ENCODE peak calls at places on chromosomes 16 and 17, in eight cellular contexts. One of them, this sample, is unnamed. For H3K4me1, the result is how much of the 10 kb centered on the place peaks cover.

GRCh38 chr17:79947351-79948031 is 88.2 kb downstream of the TBC1D16 start:
- DNase-seq in CD8-positive, alpha-beta T cell: no peak
- DNase-seq in SK-N-SH: no peak
- DNase-seq in tibial artery: peak
- DNase-seq in Panc1: no peak
- DNase-seq in prostate gland: no peak
- DNase-seq in right atrium auricular region: no peak
- DNase-seq in left ventricle myocardium inferior: peak
- DNase-seq in this sample: no peak

GRCh38 chr17:68085751-68086445 is 50.4 kb downstream of the KPNA2 start:
- DNase-seq in CD8-positive, alpha-beta T cell: no peak
- DNase-seq in SK-N-SH: no peak
- DNase-seq in tibial artery: no peak
- DNase-seq in Panc1: no peak
- DNase-seq in prostate gland: no peak
- DNase-seq in right atrium auricular region: no peak
- DNase-seq in left ventricle myocardium inferior: no peak
- DNase-seq in this sample: no peak

GRCh38 chr17:3890893-3891219 is 2.0 kb downstream of the CAMKK1 start:
- DNase-seq in CD8-positive, alpha-beta T cell: no peak
- DNase-seq in SK-N-SH: no peak
- DNase-seq in tibial artery: no peak
- DNase-seq in Panc1: no peak
- DNase-seq in prostate gland: no peak
- DNase-seq in right atrium auricular region: no peak
- DNase-seq in left ventricle myocardium inferior: no peak
- DNase-seq in this sample: no peak

GRCh38 chr17:2723997-2724782 is 12.6 kb upstream of the CLUH start:
- DNase-seq in CD8-positive, alpha-beta T cell: no peak
- DNase-seq in SK-N-SH: peak
- DNase-seq in tibial artery: no peak
- DNase-seq in Panc1: no peak
- DNase-seq in prostate gland: no peak
- DNase-seq in right atrium auricular region: no peak
- DNase-seq in left ventricle myocardium inferior: peak
- DNase-seq in this sample: no peak

GRCh38 chr17:81066072-81066471 is 31.1 kb downstream of the BAIAP2 start:
- DNase-seq in CD8-positive, alpha-beta T cell: no peak
- DNase-seq in SK-N-SH: no peak
- DNase-seq in tibial artery: no peak
- DNase-seq in Panc1: no peak
- DNase-seq in prostate gland: peak
- DNase-seq in right atrium auricular region: no peak
- DNase-seq in left ventricle myocardium inferior: no peak
- DNase-seq in this sample: no peak

GRCh38 chr16:66427036-66427446 is at the start of gene BEAN1:
- DNase-seq in CD8-positive, alpha-beta T cell: no peak
- DNase-seq in SK-N-SH: peak
- DNase-seq in tibial artery: no peak
- DNase-seq in Panc1: no peak
- DNase-seq in prostate gland: no peak
- DNase-seq in right atrium auricular region: no peak
- DNase-seq in left ventricle myocardium inferior: peak
- DNase-seq in this sample: peak

GRCh38 chr17:14748036-14748715 is 447.3 kb downstream of the HS3ST3B1 start:
- DNase-seq in CD8-positive, alpha-beta T cell: no peak
- DNase-seq in SK-N-SH: no peak
- DNase-seq in tibial artery: no peak
- DNase-seq in Panc1: no peak
- DNase-seq in prostate gland: no peak
- DNase-seq in right atrium auricular region: no peak
- DNase-seq in left ventricle myocardium inferior: no peak
- DNase-seq in this sample: no peak

GRCh38 chr16:51636913-51637743 is 486.1 kb upstream of the SALL1 start:
- DNase-seq in CD8-positive, alpha-beta T cell: no peak
- DNase-seq in SK-N-SH: peak
- DNase-seq in tibial artery: no peak
- DNase-seq in Panc1: no peak
- DNase-seq in prostate gland: no peak
- DNase-seq in right atrium auricular region: no peak
- DNase-seq in left ventricle myocardium inferior: no peak
- DNase-seq in this sample: no peak

GRCh38 chr16:67943256-67943618 is 683 bp downstream of the LCAT start:
- DNase-seq in CD8-positive, alpha-beta T cell: no peak
- DNase-seq in SK-N-SH: no peak
- DNase-seq in tibial artery: no peak
- DNase-seq in Panc1: no peak
- DNase-seq in prostate gland: no peak
- DNase-seq in right atrium auricular region: no peak
- DNase-seq in left ventricle myocardium inferior: no peak
- DNase-seq in this sample: no peak

DNA sequence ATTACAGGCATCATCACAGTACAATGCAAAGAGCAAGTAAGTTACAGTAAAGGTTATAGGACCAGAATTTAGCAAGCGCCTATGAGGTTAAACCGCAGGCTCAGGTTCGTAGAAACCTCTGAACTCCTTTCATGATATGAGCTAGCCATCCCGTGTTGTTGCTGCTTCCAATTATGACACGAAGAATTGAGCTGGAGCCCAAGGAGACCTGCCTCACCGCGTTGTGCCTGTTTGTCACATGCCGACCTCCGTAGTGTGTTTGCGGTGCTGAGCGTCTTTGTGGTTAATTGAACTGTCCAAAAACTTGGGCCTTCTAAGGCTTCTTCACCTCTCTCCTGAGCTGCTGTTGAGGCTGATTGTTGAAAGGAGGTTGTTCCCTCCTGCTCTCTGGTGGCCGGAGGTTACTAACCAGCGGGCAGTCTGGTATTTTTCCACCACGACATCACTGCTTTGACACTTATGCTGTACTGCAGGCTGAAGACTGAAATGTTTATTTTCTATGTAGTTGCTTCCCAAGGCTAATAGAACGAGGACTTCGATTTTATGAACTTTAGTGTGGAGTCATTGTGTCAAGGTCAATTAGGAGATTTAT is 67.5 kb downstream of the SEC14L1 start:
- DNase-seq in CD8-positive, alpha-beta T cell: no peak
- DNase-seq in SK-N-SH: no peak
- DNase-seq in tibial artery: peak
- DNase-seq in Panc1: no peak
- DNase-seq in prostate gland: peak
- DNase-seq in right atrium auricular region: peak
- DNase-seq in left ventricle myocardium inferior: no peak
- DNase-seq in this sample: peak
- H3K4me3 ChIP-seq in CD8-positive, alpha-beta T cell: no peak
- H3K4me3 ChIP-seq in SK-N-SH: no peak
- H3K4me3 ChIP-seq in tibial artery: no peak
- H3K4me3 ChIP-seq in Panc1: no peak
- H3K4me3 ChIP-seq in prostate gland: no peak
- H3K4me3 ChIP-seq in right atrium auricular region: no peak
- H3K4me3 ChIP-seq in left ventricle myocardium inferior: peak
- H3K4me3 ChIP-seq in this sample: no peak

GRCh38 chr17:8160224-8160577 is 2.5 kb downstream of the VAMP2 start:
- DNase-seq in CD8-positive, alpha-beta T cell: no peak
- DNase-seq in SK-N-SH: no peak
- DNase-seq in tibial artery: no peak
- DNase-seq in Panc1: no peak
- DNase-seq in prostate gland: no peak
- DNase-seq in right atrium auricular region: no peak
- DNase-seq in left ventricle myocardium inferior: no peak
- DNase-seq in this sample: no peak

GRCh38 chr17:8159032-8159400 is 3.7 kb downstream of the VAMP2 start:
- DNase-seq in CD8-positive, alpha-beta T cell: no peak
- DNase-seq in SK-N-SH: no peak
- DNase-seq in tibial artery: no peak
- DNase-seq in Panc1: no peak
- DNase-seq in prostate gland: no peak
- DNase-seq in right atrium auricular region: no peak
- DNase-seq in left ventricle myocardium inferior: no peak
- DNase-seq in this sample: no peak

GRCh38 chr17:8160741-8161221 is 2.0 kb downstream of the VAMP2 start:
- DNase-seq in CD8-positive, alpha-beta T cell: no peak
- DNase-seq in SK-N-SH: no peak
- DNase-seq in tibial artery: no peak
- DNase-seq in Panc1: no peak
- DNase-seq in prostate gland: no peak
- DNase-seq in right atrium auricular region: no peak
- DNase-seq in left ventricle myocardium inferior: no peak
- DNase-seq in this sample: no peak

GRCh38 chr17:8158267-8159031 is 4.3 kb downstream of the VAMP2 start:
- DNase-seq in CD8-positive, alpha-beta T cell: peak
- DNase-seq in SK-N-SH: peak
- DNase-seq in tibial artery: peak
- DNase-seq in Panc1: peak
- DNase-seq in prostate gland: peak
- DNase-seq in right atrium auricular region: peak
- DNase-seq in left ventricle myocardium inferior: peak
- DNase-seq in this sample: peak

GRCh38 chr17:8159459-8160223 is 3.1 kb downstream of the VAMP2 start:
- DNase-seq in CD8-positive, alpha-beta T cell: no peak
- DNase-seq in SK-N-SH: no peak
- DNase-seq in tibial artery: no peak
- DNase-seq in Panc1: no peak
- DNase-seq in prostate gland: no peak
- DNase-seq in right atrium auricular region: no peak
- DNase-seq in left ventricle myocardium inferior: peak
- DNase-seq in this sample: no peak
- H3K4me1 ChIP-seq in CD8-positive, alpha-beta T cell: half or more
- H3K4me1 ChIP-seq in SK-N-SH: under half
- H3K4me1 ChIP-seq in tibial artery: half or more
- H3K4me1 ChIP-seq in Panc1: under half
- H3K4me1 ChIP-seq in prostate gland: under half
- H3K4me1 ChIP-seq in right atrium auricular region: under half
- H3K4me1 ChIP-seq in left ventricle myocardium inferior: half or more
- H3K4me1 ChIP-seq in this sample: half or more

GRCh38 chr16:565420-566330 is 1.1 kb upstream of the NHLRC4 start:
- DNase-seq in CD8-positive, alpha-beta T cell: no peak
- DNase-seq in SK-N-SH: peak
- DNase-seq in tibial artery: no peak
- DNase-seq in Panc1: no peak
- DNase-seq in prostate gland: no peak
- DNase-seq in right atrium auricular region: no peak
- DNase-seq in left ventricle myocardium inferior: no peak
- DNase-seq in this sample: no peak

GRCh38 chr16:569445-570254 is at the start of gene PIGQ:
- DNase-seq in CD8-positive, alpha-beta T cell: peak
- DNase-seq in SK-N-SH: peak
- DNase-seq in tibial artery: peak
- DNase-seq in Panc1: no peak
- DNase-seq in prostate gland: peak
- DNase-seq in right atrium auricular region: peak
- DNase-seq in left ventricle myocardium inferior: peak
- DNase-seq in this sample: peak

GRCh38 chr16:568401-569258 is 1.1 kb upstream of the PIGQ start:
- DNase-seq in CD8-positive, alpha-beta T cell: no peak
- DNase-seq in SK-N-SH: no peak
- DNase-seq in tibial artery: no peak
- DNase-seq in Panc1: no peak
- DNase-seq in prostate gland: no peak
- DNase-seq in right atrium auricular region: no peak
- DNase-seq in left ventricle myocardium inferior: no peak
- DNase-seq in this sample: no peak

GRCh38 chr16:566475-567361 is at the start of gene NHLRC4:
- DNase-seq in CD8-positive, alpha-beta T cell: no peak
- DNase-seq in SK-N-SH: peak
- DNase-seq in tibial artery: peak
- DNase-seq in Panc1: no peak
- DNase-seq in prostate gland: peak
- DNase-seq in right atrium auricular region: peak
- DNase-seq in left ventricle myocardium inferior: peak
- DNase-seq in this sample: peak

DNA sequence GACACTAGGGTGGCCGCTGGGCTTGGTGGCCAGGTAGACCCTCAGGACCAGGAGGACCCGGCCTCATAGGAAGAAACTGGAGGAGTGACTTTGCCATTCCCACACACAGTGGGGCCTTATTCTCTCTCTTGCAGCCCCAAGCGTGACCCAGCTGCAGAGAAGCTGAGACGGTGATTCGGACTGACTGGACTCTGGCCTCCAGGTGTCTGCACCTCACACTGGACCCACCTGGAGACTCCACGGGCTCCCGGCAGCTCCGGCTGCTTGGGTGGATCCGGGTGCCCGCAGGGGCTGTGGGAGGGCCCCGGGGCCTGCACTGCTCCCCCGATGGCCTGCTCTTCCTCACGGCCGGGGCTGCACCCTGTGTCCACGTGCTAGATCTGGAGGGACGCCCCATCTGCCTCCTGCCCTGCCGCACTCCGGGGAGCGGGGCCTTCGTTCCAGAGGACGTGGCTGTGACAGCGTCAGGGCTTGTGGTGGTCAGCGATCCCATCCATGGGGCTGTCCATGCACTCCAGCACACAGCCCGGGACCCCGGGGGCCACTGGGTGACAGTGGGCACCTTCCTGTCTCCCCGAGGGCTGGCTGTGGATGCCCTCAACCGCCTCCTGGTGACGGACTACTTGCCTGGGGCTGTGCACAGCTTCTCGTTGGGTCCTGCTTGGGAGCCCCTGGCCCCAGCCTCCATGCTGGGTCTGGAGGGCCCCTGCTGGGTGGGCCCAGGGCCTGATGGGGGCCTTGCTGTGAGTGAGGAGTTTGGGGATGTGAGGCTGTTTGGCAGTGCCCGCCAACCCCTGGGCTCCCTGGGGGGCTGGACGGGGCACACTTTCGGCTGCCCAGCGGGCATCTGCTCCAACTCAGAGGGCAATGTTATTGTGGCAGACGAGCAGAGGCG is 804 bp downstream of the NHLRC4 start:
- DNase-seq in CD8-positive, alpha-beta T cell: no peak
- DNase-seq in SK-N-SH: no peak
- DNase-seq in tibial artery: no peak
- DNase-seq in Panc1: no peak
- DNase-seq in prostate gland: no peak
- DNase-seq in right atrium auricular region: no peak
- DNase-seq in left ventricle myocardium inferior: no peak
- DNase-seq in this sample: no peak
- H3K4me3 ChIP-seq in CD8-positive, alpha-beta T cell: peak
- H3K4me3 ChIP-seq in SK-N-SH: no peak
- H3K4me3 ChIP-seq in tibial artery: peak
- H3K4me3 ChIP-seq in Panc1: no peak
- H3K4me3 ChIP-seq in prostate gland: peak
- H3K4me3 ChIP-seq in right atrium auricular region: no peak
- H3K4me3 ChIP-seq in left ventricle myocardium inferior: peak
- H3K4me3 ChIP-seq in this sample: no peak

DNA sequence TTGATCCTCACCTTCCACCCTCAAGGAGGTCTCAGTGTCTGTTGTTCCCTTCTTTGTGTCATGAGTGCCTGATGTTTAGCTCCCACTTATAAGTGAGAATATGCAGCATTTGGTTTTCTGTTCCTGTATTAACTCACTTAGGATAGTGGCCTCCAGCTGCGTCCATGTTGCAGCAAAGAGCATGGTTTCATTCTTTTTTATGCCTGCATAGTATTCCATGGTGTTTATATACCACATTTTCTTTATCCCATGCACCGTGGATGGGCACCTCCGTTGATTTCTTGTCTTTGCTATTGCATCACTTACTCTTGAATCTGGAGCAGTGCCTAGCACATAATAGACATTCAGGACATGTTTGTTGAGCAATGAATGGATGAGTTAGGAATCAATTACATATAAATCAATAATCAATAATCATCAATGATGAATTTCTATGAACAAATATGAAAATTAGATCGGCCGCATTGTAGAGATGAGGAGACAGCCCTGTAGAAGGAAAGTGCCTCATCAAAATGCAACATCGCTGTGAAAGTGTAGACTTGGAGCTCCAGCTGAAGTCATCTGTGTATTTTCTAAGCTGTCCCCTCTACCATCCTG is 129.5 kb downstream of the PRKCB start:
- DNase-seq in CD8-positive, alpha-beta T cell: no peak
- DNase-seq in SK-N-SH: no peak
- DNase-seq in tibial artery: no peak
- DNase-seq in Panc1: no peak
- DNase-seq in prostate gland: no peak
- DNase-seq in right atrium auricular region: no peak
- DNase-seq in left ventricle myocardium inferior: no peak
- DNase-seq in this sample: no peak
- H3K4me1 ChIP-seq in CD8-positive, alpha-beta T cell: under half
- H3K4me1 ChIP-seq in SK-N-SH: under half
- H3K4me1 ChIP-seq in tibial artery: under half
- H3K4me1 ChIP-seq in Panc1: under half
- H3K4me1 ChIP-seq in prostate gland: under half
- H3K4me1 ChIP-seq in right atrium auricular region: under half
- H3K4me1 ChIP-seq in left ventricle myocardium inferior: under half
- H3K4me1 ChIP-seq in this sample: under half